ENCODE peak calls at places on chromosomes 11 and 22, in five cellular contexts. M is GM12878, C is A549, I is H1, B is K562. S is an unnamed sample.

GRCh38 chr11:1832181-1832988 is 2.4 kb upstream of the SYT8 start:
- DNase-seq in M (no peak), C (peak), I (peak), B (peak), S (no peak)

GRCh38 chr11:112440518-112440917 is 179.9 kb upstream of the PLET1 start:
- DNase-seq in M (no peak), C (no peak), I (no peak), B (peak), S (no peak)

GRCh38 chr11:86218125-86219081 is 26.1 kb upstream of the EED start:
- DNase-seq in M (peak), C (peak), I (peak), B (peak), S (peak)

GRCh38 chr22:46430961-46431838 is 95.7 kb downstream of the TRMU start:
- DNase-seq in M (no peak), C (no peak), I (no peak), B (no peak), S (peak)

GRCh38 chr22:23257889-23258825 is 77.8 kb downstream of the BCR start:
- DNase-seq in M (no peak), C (no peak), I (no peak), B (peak), S (no peak)

GRCh38 chr22:24421428-24421931 is 5.9 kb upstream of the ADORA2A start:
- DNase-seq in M (no peak), C (peak), I (peak), B (peak), S (peak)

GRCh38 chr11:23236846-23237550 is 376.7 kb upstream of the CCDC179 start:
- DNase-seq in M (no peak), C (no peak), I (no peak), B (no peak), S (no peak)

GRCh38 chr11:97751952-97752351 is 1268.8 kb upstream of the CNTN5 start:
- DNase-seq in M (no peak), C (no peak), I (no peak), B (no peak), S (no peak)

GRCh38 chr11:79864882-79865281 is 424.1 kb upstream of the TENM4 start:
- DNase-seq in M (no peak), C (no peak), I (no peak), B (no peak), S (no peak)

GRCh38 chr11:111944139-111944538 is 7.0 kb downstream of the DIXDC1 start:
- DNase-seq in M (no peak), C (no peak), I (no peak), B (no peak), S (peak)

GRCh38 chr11:30741039-30741550 is 154.9 kb upstream of the MPPED2 start:
- DNase-seq in M (no peak), C (no peak), I (no peak), B (no peak), S (peak)

GRCh38 chr11:117356126-117356761 is 28.6 kb downstream of the CEP164 start:
- DNase-seq in M (no peak), C (no peak), I (no peak), B (no peak), S (no peak)

GRCh38 chr22:43829448-43829821 is 17.3 kb upstream of the EFCAB6 start:
- DNase-seq in M (no peak), C (no peak), I (no peak), B (no peak), S (no peak)
- TF ChIP-seq HDAC2 in M (no peak), C (no peak), I (no peak), B (no peak), S (no peak)

DNA sequence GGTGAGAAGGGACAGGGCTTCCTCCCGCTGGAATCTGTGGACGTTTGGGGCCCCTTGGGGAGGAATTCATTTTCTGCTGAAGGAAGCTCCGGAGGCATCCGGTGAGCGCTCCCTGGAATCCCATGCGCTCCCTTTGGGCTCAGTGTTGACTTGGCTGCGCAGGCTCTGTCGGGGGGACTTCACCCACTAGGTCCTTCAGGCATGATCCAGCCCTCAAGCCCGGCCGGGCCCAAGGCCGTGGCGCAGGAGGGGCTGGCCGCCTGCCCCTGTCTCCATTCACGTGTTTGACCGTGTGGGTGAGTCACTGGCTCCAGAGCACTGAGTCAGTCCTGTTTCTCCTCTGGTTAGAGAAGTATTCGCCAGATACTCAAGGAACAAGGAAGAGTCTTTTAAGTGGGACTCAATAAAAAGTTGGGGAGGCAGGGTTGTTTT is 1.4 kb downstream of the CTTN start:
- DNase-seq in M (no peak), C (peak), I (peak), B (peak), S (peak)
- TF ChIP-seq HDAC2 in M (no peak), C (no peak), I (no peak), B (no peak), S (no peak)

GRCh38 chr11:46527586-46527985 is 66.2 kb downstream of the AMBRA1 start:
- DNase-seq in M (no peak), C (no peak), I (no peak), B (no peak), S (no peak)
- TF ChIP-seq HDAC2 in M (no peak), C (no peak), I (no peak), B (no peak), S (no peak)

DNA sequence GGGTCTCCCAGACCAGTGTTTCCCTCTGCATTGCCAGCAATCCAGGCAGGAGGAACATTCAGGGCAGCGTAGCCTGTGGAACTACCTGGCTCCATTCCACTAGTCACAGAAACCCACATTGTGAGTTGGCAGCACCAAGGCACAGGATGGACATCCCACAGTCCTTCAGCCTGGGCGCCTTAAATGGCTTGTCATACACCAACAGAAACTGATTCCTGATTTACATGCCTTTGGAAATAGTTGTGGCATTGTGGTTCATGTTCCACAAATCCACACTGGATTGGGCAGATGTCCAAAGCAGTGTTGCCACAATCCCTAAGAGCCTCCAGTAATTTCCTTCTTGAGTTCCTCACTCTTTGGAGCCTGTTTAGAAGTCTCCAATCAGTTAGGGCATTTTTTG is 225.6 kb downstream of the BLID start:
- DNase-seq in M (no peak), C (no peak), I (no peak), B (no peak), S (no peak)
- TF ChIP-seq HDAC2 in M (no peak), C (no peak), I (no peak), B (no peak), S (no peak)